ENCODE peak calls at places on chromosomes 1 and 21, in seven cellular contexts. Q, J, G, U, A, N and Y are unnamed samples.

GRCh38 chr1:39370602-39371001 is 120.8 kb upstream of the BMP8A start:
- DNase-seq in U (no peak), G (no peak), A (no peak), J (no peak), Q (no peak), N (no peak), Y (peak; percentile 85)

GRCh38 chr1:40862008-40862863 is at the start of gene CITED4:
- DNase-seq in A (peak; percentile 95), G (peak; percentile 97), N (peak; percentile 94), U (peak; percentile 74), J (peak; percentile 97), Q (peak; percentile 96), Y (peak; percentile 83)

GRCh38 chr1:84632975-84633427 is 57.3 kb downstream of the SSX2IP start:
- DNase-seq in J (no peak), U (peak; percentile 18), A (no peak), G (peak; percentile 61), N (peak; percentile 71), Q (no peak), Y (peak; percentile 77)

GRCh38 chr21:43911015-43911934 is 46.3 kb downstream of the AGPAT3 start:
- DNase-seq in Q (peak; percentile 78), J (no peak), G (no peak), A (no peak), N (no peak), U (no peak), Y (no peak)

GRCh38 chr1:162670928-162671663 is 38.8 kb downstream of the DDR2 start:
- DNase-seq in N (no peak), U (no peak), A (no peak), J (no peak), Q (no peak), G (no peak), Y (peak; percentile 68)

GRCh38 chr1:97721221-97721620 is 199.6 kb downstream of the DPYD start:
- DNase-seq in G (no peak), A (no peak), Q (no peak), N (no peak), U (no peak), J (no peak), Y (no peak)

GRCh38 chr1:7424352-7424890 is 346.7 kb upstream of the VAMP3 start:
- DNase-seq in G (no peak), J (no peak), A (no peak), U (no peak), Q (no peak), N (no peak), Y (no peak)

GRCh38 chr21:15241997-15242767 is 177.4 kb upstream of the NRIP1 start:
- DNase-seq in N (no peak), Q (no peak), U (no peak), J (peak; percentile 57), G (no peak), A (no peak), Y (no peak)

GRCh38 chr1:39110882-39111281 is 84.7 kb downstream of the NDUFS5 start:
- DNase-seq in A (no peak), Q (no peak), J (no peak), U (no peak), G (no peak), N (no peak), Y (no peak)

GRCh38 chr21:31564439-31564838 is 95.1 kb upstream of the SOD1 start:
- DNase-seq in G (no peak), U (no peak), A (no peak), N (no peak), J (no peak), Q (no peak), Y (no peak)

GRCh38 chr1:237229333-237229732 is 187.3 kb downstream of the RYR2 start:
- DNase-seq in U (no peak), A (no peak), G (no peak), N (no peak), Q (no peak), J (no peak), Y (no peak)

GRCh38 chr1:33170351-33171274 is 11.2 kb downstream of the TRIM62 start:
- DNase-seq in A (peak; percentile 33), Q (no peak), U (no peak), J (no peak), N (no peak), G (no peak), Y (no peak)

GRCh38 chr1:3429766-3430165 is 24.7 kb upstream of the ARHGEF16 start:
- DNase-seq in Q (no peak), N (no peak), U (no peak), J (no peak), A (no peak), G (no peak), Y (no peak)

GRCh38 chr1:188857526-188858087 is 1620.1 kb downstream of the BRINP3 start:
- DNase-seq in U (no peak), J (no peak), A (no peak), Q (no peak), N (no peak), G (no peak), Y (no peak)

GRCh38 chr21:26389971-26390641 is 183.0 kb downstream of the CYYR1 start:
- DNase-seq in G (no peak), J (no peak), Q (no peak), U (no peak), N (no peak), A (no peak), Y (peak; percentile 27)

GRCh38 chr1:27360159-27361043 is 6.4 kb downstream of the MAP3K6 start:
- DNase-seq in Q (no peak), J (peak; percentile 76), U (no peak), N (no peak), A (no peak), G (peak; percentile 50), Y (no peak)

GRCh38 chr1:18840145-18840544 is 19.3 kb downstream of the TAS1R2 start:
- DNase-seq in G (no peak), U (no peak), Q (no peak), A (no peak), N (no peak), J (no peak), Y (no peak)

GRCh38 chr1:34759472-34760357 is at the start of gene GJB4:
- DNase-seq in A (no peak), N (no peak), Q (no peak), G (no peak), U (no peak), J (peak; percentile 71), Y (no peak)

GRCh38 chr1:41848216-41848952 is 70.3 kb downstream of the HIVEP3 start:
- DNase-seq in A (no peak), N (no peak), G (no peak), U (no peak), J (no peak), Q (no peak), Y (no peak)

GRCh38 chr1:54574158-54574778 is 26.2 kb downstream of the ACOT11 start:
- DNase-seq in G (no peak), U (no peak), Q (no peak), A (no peak), J (no peak), N (no peak), Y (no peak)

GRCh38 chr1:15578921-15579682 is 5.7 kb downstream of the AGMAT start:
- DNase-seq in J (no peak), Q (no peak), G (no peak), A (no peak), N (no peak), U (no peak), Y (no peak)

GRCh38 chr1:15583016-15583706 is 1.7 kb downstream of the AGMAT start:
- DNase-seq in G (no peak), A (no peak), U (no peak), J (no peak), N (no peak), Q (no peak), Y (no peak)

GRCh38 chr1:15579683-15580047 is 5.2 kb downstream of the AGMAT start:
- DNase-seq in Q (no peak), J (no peak), A (no peak), G (no peak), U (no peak), N (no peak), Y (no peak)

GRCh38 chr1:15584489-15585363 is at the start of gene AGMAT:
- DNase-seq in U (no peak), Q (no peak), J (peak; percentile 91), G (no peak), N (peak; percentile 29), A (peak; percentile 50), Y (no peak)
- TF ChIP-seq CTCF in U (peak; percentile 43), Q (no peak), J (peak; percentile 71), G (no peak), N (no peak), A (peak; percentile 29), Y (peak; percentile 41)

GRCh38 chr1:92367496-92367895 is 68.6 kb downstream of the RPAP2 start:
- DNase-seq in U (no peak), A (no peak), G (no peak), Q (no peak), J (no peak), N (no peak), Y (no peak)
- TF ChIP-seq CTCF in U (no peak), A (no peak), G (no peak), Q (no peak), J (no peak), N (no peak), Y (no peak)

GRCh38 chr1:190084552-190084951 is 393.1 kb downstream of the BRINP3 start:
- DNase-seq in N (peak; percentile 35), Q (no peak), A (no peak), G (peak; percentile 15), U (no peak), J (peak; percentile 87), Y (no peak)
- TF ChIP-seq CTCF in N (peak; percentile 60), Q (no peak), A (no peak), G (no peak), U (no peak), J (peak; percentile 84), Y (no peak)

DNA sequence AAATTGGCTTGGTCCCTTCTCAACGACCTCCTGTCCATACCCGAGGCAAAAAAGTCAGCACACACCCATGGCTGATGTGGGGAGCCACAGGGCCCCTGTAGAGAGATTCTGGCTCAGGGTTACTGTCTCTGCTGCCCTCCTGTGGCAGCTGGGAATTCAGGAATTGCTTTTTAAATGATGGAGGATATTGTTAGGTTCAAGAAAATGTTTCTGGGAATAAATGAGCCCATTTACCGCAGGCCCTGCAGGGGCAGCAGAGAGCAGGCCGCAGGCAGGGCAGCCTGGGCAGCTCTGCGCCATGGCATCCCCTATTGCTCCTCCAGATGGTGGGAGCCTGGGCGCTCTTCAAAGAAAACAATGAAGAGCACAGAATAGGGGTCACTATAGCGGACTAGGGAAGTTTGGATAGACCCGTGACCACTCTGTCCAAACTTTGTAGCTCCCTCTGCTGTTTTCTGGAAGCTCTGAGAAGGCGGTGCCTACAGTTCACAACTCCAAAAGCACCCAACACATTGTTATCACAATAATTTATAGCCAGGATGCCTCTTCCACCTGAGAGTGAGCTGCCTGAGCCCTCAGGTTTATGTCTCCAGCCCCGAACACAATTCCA is 201.1 kb downstream of the BACH1 start:
- DNase-seq in A (no peak), Q (no peak), U (no peak), J (peak; percentile 79), N (peak; percentile 75), G (peak; percentile 69), Y (no peak)
- TF ChIP-seq CTCF in A (no peak), Q (no peak), U (peak; percentile 42), J (peak; percentile 95), N (peak; percentile 89), G (peak; percentile 66), Y (peak; percentile 26)

GRCh38 chr1:150706091-150706490 is 9.1 kb upstream of the GOLPH3L start:
- DNase-seq in J (no peak), Q (no peak), A (no peak), G (no peak), U (no peak), N (no peak), Y (no peak)
- TF ChIP-seq CTCF in J (no peak), Q (no peak), A (no peak), G (no peak), U (no peak), N (no peak), Y (no peak)